ENCODE peak calls at places on chromosomes 16 and 17, in seven cellular contexts. One of them, this sample, is unnamed.

GRCh38 chr17:40992666-40993065 is 1.3 kb downstream of the KRTAP3-3 start:
- DNase-seq in mucosa of descending colon: no peak
- DNase-seq in cardiac muscle cell: no peak
- DNase-seq in Caco-2: no peak
- DNase-seq in ovary: no peak
- DNase-seq in breast epithelium: no peak
- DNase-seq in CD4-positive, alpha-beta memory T cell: no peak
- DNase-seq in this sample: no peak

GRCh38 chr16:66928702-66929388 is 3.5 kb upstream of the RRAD start:
- DNase-seq in mucosa of descending colon: no peak
- DNase-seq in cardiac muscle cell: peak; percentile 50
- DNase-seq in Caco-2: peak; percentile 58
- DNase-seq in ovary: no peak
- DNase-seq in breast epithelium: no peak
- DNase-seq in CD4-positive, alpha-beta memory T cell: no peak
- DNase-seq in this sample: no peak

GRCh38 chr16:11586375-11586855 is 304 bp downstream of the LITAF start:
- DNase-seq in mucosa of descending colon: no peak
- DNase-seq in cardiac muscle cell: no peak
- DNase-seq in Caco-2: no peak
- DNase-seq in ovary: no peak
- DNase-seq in breast epithelium: no peak
- DNase-seq in CD4-positive, alpha-beta memory T cell: no peak
- DNase-seq in this sample: no peak

GRCh38 chr17:43200127-43200526 is 11.5 kb upstream of the TMEM106A start:
- DNase-seq in mucosa of descending colon: no peak
- DNase-seq in cardiac muscle cell: peak; percentile 21
- DNase-seq in Caco-2: no peak
- DNase-seq in ovary: no peak
- DNase-seq in breast epithelium: no peak
- DNase-seq in CD4-positive, alpha-beta memory T cell: no peak
- DNase-seq in this sample: no peak

GRCh38 chr17:38982858-38983746 is 15.9 kb upstream of the FBXO47 start:
- DNase-seq in mucosa of descending colon: no peak
- DNase-seq in cardiac muscle cell: peak; percentile 86
- DNase-seq in Caco-2: peak; percentile 63
- DNase-seq in ovary: peak; percentile 68
- DNase-seq in breast epithelium: no peak
- DNase-seq in CD4-positive, alpha-beta memory T cell: peak; percentile 59
- DNase-seq in this sample: peak; percentile 52

GRCh38 chr17:11720816-11721215 is 122.5 kb downstream of the DNAH9 start:
- DNase-seq in mucosa of descending colon: no peak
- DNase-seq in cardiac muscle cell: no peak
- DNase-seq in Caco-2: no peak
- DNase-seq in ovary: no peak
- DNase-seq in breast epithelium: no peak
- DNase-seq in CD4-positive, alpha-beta memory T cell: no peak
- DNase-seq in this sample: no peak

GRCh38 chr17:40130352-40131042 is 8.7 kb downstream of the MSL1 start:
- DNase-seq in mucosa of descending colon: no peak
- DNase-seq in cardiac muscle cell: peak; percentile 30
- DNase-seq in Caco-2: peak; percentile 33
- DNase-seq in ovary: no peak
- DNase-seq in breast epithelium: no peak
- DNase-seq in CD4-positive, alpha-beta memory T cell: no peak
- DNase-seq in this sample: no peak

GRCh38 chr17:27385626-27386025 is 70.6 kb upstream of the KSR1 start:
- DNase-seq in mucosa of descending colon: no peak
- DNase-seq in cardiac muscle cell: no peak
- DNase-seq in Caco-2: no peak
- DNase-seq in ovary: no peak
- DNase-seq in breast epithelium: no peak
- DNase-seq in CD4-positive, alpha-beta memory T cell: no peak
- DNase-seq in this sample: no peak

GRCh38 chr17:40005527-40005926 is 9.7 kb upstream of the CSF3 start:
- DNase-seq in mucosa of descending colon: peak; percentile 8
- DNase-seq in cardiac muscle cell: no peak
- DNase-seq in Caco-2: no peak
- DNase-seq in ovary: no peak
- DNase-seq in breast epithelium: no peak
- DNase-seq in CD4-positive, alpha-beta memory T cell: no peak
- DNase-seq in this sample: no peak

GRCh38 chr16:16047761-16048160 is 98.3 kb downstream of the ABCC1 start:
- DNase-seq in mucosa of descending colon: no peak
- DNase-seq in cardiac muscle cell: no peak
- DNase-seq in Caco-2: no peak
- DNase-seq in ovary: no peak
- DNase-seq in breast epithelium: no peak
- DNase-seq in CD4-positive, alpha-beta memory T cell: no peak
- DNase-seq in this sample: no peak

GRCh38 chr17:61843435-61843834 is 19.9 kb downstream of the BRIP1 start:
- DNase-seq in mucosa of descending colon: no peak
- DNase-seq in cardiac muscle cell: no peak
- DNase-seq in Caco-2: no peak
- DNase-seq in ovary: no peak
- DNase-seq in breast epithelium: no peak
- DNase-seq in CD4-positive, alpha-beta memory T cell: no peak
- DNase-seq in this sample: no peak

GRCh38 chr17:17942846-17943245 is 29.4 kb downstream of the TOM1L2 start:
- DNase-seq in mucosa of descending colon: no peak
- DNase-seq in cardiac muscle cell: peak; percentile 47
- DNase-seq in Caco-2: no peak
- DNase-seq in ovary: no peak
- DNase-seq in breast epithelium: no peak
- DNase-seq in CD4-positive, alpha-beta memory T cell: no peak
- DNase-seq in this sample: no peak

GRCh38 chr17:18344021-18344420 is 19.3 kb downstream of the SHMT1 start:
- DNase-seq in mucosa of descending colon: no peak
- DNase-seq in cardiac muscle cell: no peak
- DNase-seq in Caco-2: no peak
- DNase-seq in ovary: no peak
- DNase-seq in breast epithelium: no peak
- DNase-seq in CD4-positive, alpha-beta memory T cell: no peak
- DNase-seq in this sample: no peak

GRCh38 chr16:71499775-71500364 is 10.7 kb upstream of the ZNF19 start:
- DNase-seq in mucosa of descending colon: no peak
- DNase-seq in cardiac muscle cell: peak; percentile 77
- DNase-seq in Caco-2: peak; percentile 70
- DNase-seq in ovary: peak; percentile 31
- DNase-seq in breast epithelium: no peak
- DNase-seq in CD4-positive, alpha-beta memory T cell: peak; percentile 57
- DNase-seq in this sample: peak; percentile 37

GRCh38 chr16:56860226-56861020 is 4.6 kb upstream of the SLC12A3 start:
- DNase-seq in mucosa of descending colon: no peak
- DNase-seq in cardiac muscle cell: peak; percentile 26
- DNase-seq in Caco-2: peak; percentile 60
- DNase-seq in ovary: no peak
- DNase-seq in breast epithelium: no peak
- DNase-seq in CD4-positive, alpha-beta memory T cell: peak; percentile 59
- DNase-seq in this sample: no peak

GRCh38 chr16:89364603-89365002 is 125.8 kb downstream of the ANKRD11 start:
- DNase-seq in mucosa of descending colon: no peak
- DNase-seq in cardiac muscle cell: peak; percentile 39
- DNase-seq in Caco-2: no peak
- DNase-seq in ovary: no peak
- DNase-seq in breast epithelium: no peak
- DNase-seq in CD4-positive, alpha-beta memory T cell: no peak
- DNase-seq in this sample: no peak
- H3K4me1 ChIP-seq in mucosa of descending colon: peaks cover 36% of the 10 kb centered on the region
- H3K4me1 ChIP-seq in cardiac muscle cell: peaks cover 32% of the 10 kb centered on the region
- H3K4me1 ChIP-seq in Caco-2: peaks cover 56% of the 10 kb centered on the region
- H3K4me1 ChIP-seq in ovary: peaks cover 42% of the 10 kb centered on the region
- H3K4me1 ChIP-seq in breast epithelium: peaks cover 21% of the 10 kb centered on the region
- H3K4me1 ChIP-seq in CD4-positive, alpha-beta memory T cell: peaks cover 85% of the 10 kb centered on the region
- H3K4me1 ChIP-seq in this sample: peaks cover 20% of the 10 kb centered on the region

GRCh38 chr17:7222972-7223292 is 3.2 kb downstream of the ACADVL start:
- DNase-seq in mucosa of descending colon: peak; percentile 31
- DNase-seq in cardiac muscle cell: no peak
- DNase-seq in Caco-2: no peak
- DNase-seq in ovary: no peak
- DNase-seq in breast epithelium: no peak
- DNase-seq in CD4-positive, alpha-beta memory T cell: no peak
- DNase-seq in this sample: no peak
- H3K4me1 ChIP-seq in mucosa of descending colon: peaks cover 30% of the 10 kb centered on the region
- H3K4me1 ChIP-seq in cardiac muscle cell: peaks cover 14% of the 10 kb centered on the region
- H3K4me1 ChIP-seq in Caco-2: peaks cover 7% of the 10 kb centered on the region
- H3K4me1 ChIP-seq in ovary: peaks cover 7% of the 10 kb centered on the region
- H3K4me1 ChIP-seq in breast epithelium: peaks cover 20% of the 10 kb centered on the region
- H3K4me1 ChIP-seq in CD4-positive, alpha-beta memory T cell: peaks cover 30% of the 10 kb centered on the region
- H3K4me1 ChIP-seq in this sample: peaks cover 14% of the 10 kb centered on the region

DNA sequence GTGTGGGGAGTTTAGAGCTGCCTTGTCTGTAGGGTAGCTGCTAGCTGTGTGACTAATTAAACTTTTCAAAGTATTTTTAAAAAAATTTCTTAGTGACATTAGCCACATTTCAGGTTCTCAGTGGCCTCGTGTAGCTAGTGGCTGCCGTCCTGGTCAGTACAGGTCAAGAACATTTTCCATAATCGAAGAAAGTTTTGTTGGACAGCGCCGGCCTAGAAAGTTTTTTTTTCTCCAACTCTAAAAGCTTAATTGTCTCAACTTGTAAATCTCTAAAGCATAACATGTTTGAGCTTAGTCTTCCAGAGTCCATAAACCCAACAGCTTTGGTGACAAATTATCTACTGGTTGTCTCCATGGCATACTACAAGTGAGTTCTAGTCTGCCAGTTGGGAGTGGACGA is 4.3 kb downstream of the AKAP1 start:
- DNase-seq in mucosa of descending colon: no peak
- DNase-seq in cardiac muscle cell: no peak
- DNase-seq in Caco-2: no peak
- DNase-seq in ovary: no peak
- DNase-seq in breast epithelium: no peak
- DNase-seq in CD4-positive, alpha-beta memory T cell: no peak
- DNase-seq in this sample: no peak
- H3K4me1 ChIP-seq in mucosa of descending colon: peaks cover 53% of the 10 kb centered on the region
- H3K4me1 ChIP-seq in cardiac muscle cell: peaks cover 40% of the 10 kb centered on the region
- H3K4me1 ChIP-seq in Caco-2: peaks cover 18% of the 10 kb centered on the region
- H3K4me1 ChIP-seq in ovary: peaks cover 16% of the 10 kb centered on the region
- H3K4me1 ChIP-seq in breast epithelium: peaks cover 18% of the 10 kb centered on the region
- H3K4me1 ChIP-seq in CD4-positive, alpha-beta memory T cell: peaks cover 18% of the 10 kb centered on the region
- H3K4me1 ChIP-seq in this sample: peaks cover 15% of the 10 kb centered on the region

DNA sequence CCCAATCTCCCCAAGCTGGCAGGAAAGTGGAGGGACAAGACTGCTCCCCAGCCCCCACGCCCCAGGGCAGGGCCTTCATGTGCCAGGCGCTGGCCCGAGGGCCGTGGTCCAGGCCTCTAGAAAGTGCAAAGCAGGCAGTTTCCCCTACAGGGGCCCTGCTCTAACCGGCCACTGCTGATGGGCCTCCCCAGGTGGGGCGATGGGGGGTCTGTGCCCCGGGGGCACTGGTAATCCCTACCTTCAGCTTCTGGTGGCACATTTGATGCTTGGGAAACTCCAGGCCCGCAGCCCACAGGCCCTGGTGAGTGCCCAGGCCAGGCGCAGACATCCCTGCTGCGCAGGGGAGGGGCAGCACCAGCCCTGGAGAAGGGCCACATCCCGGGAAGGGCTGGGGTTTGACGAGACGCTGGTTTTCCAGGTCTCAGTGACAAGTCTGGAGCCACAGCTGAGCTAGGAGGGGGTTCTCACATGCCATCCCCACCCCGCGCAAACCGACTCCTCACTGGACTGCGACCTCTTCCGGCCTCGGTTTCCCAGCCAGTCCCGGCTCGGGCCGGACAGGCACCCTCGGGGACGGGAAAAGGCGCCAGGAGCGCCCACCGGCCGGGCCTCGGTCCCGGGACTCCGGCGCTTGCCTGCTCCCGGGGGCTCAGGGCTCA is 1.6 kb downstream of the DOC2B start:
- DNase-seq in mucosa of descending colon: no peak
- DNase-seq in cardiac muscle cell: no peak
- DNase-seq in Caco-2: no peak
- DNase-seq in ovary: no peak
- DNase-seq in breast epithelium: no peak
- DNase-seq in CD4-positive, alpha-beta memory T cell: no peak
- DNase-seq in this sample: no peak
- H3K4me1 ChIP-seq in mucosa of descending colon: peaks cover 4% of the 10 kb centered on the region
- H3K4me1 ChIP-seq in cardiac muscle cell: peaks cover 8% of the 10 kb centered on the region
- H3K4me1 ChIP-seq in Caco-2: peaks cover 4% of the 10 kb centered on the region
- H3K4me1 ChIP-seq in ovary: peaks cover 2% of the 10 kb centered on the region
- H3K4me1 ChIP-seq in breast epithelium: no peaks in the 10 kb centered on the region
- H3K4me1 ChIP-seq in CD4-positive, alpha-beta memory T cell: no peaks in the 10 kb centered on the region
- H3K4me1 ChIP-seq in this sample: no peaks in the 10 kb centered on the region

GRCh38 chr16:73062640-73063283 is 14.8 kb upstream of the ZFHX3 start:
- DNase-seq in mucosa of descending colon: peak; percentile 38
- DNase-seq in cardiac muscle cell: peak; percentile 14
- DNase-seq in Caco-2: no peak
- DNase-seq in ovary: no peak
- DNase-seq in breast epithelium: no peak
- DNase-seq in CD4-positive, alpha-beta memory T cell: no peak
- DNase-seq in this sample: no peak

GRCh38 chr16:73064996-73065349 is 17.0 kb upstream of the ZFHX3 start:
- DNase-seq in mucosa of descending colon: peak; percentile 46
- DNase-seq in cardiac muscle cell: no peak
- DNase-seq in Caco-2: no peak
- DNase-seq in ovary: no peak
- DNase-seq in breast epithelium: no peak
- DNase-seq in CD4-positive, alpha-beta memory T cell: no peak
- DNase-seq in this sample: no peak

GRCh38 chr16:73064227-73064995 is 16.5 kb upstream of the ZFHX3 start:
- DNase-seq in mucosa of descending colon: peak; percentile 50
- DNase-seq in cardiac muscle cell: peak; percentile 88
- DNase-seq in Caco-2: no peak
- DNase-seq in ovary: no peak
- DNase-seq in breast epithelium: no peak
- DNase-seq in CD4-positive, alpha-beta memory T cell: no peak
- DNase-seq in this sample: no peak

GRCh38 chr16:73063854-73064226 is 15.9 kb upstream of the ZFHX3 start:
- DNase-seq in mucosa of descending colon: no peak
- DNase-seq in cardiac muscle cell: no peak
- DNase-seq in Caco-2: no peak
- DNase-seq in ovary: no peak
- DNase-seq in breast epithelium: no peak
- DNase-seq in CD4-positive, alpha-beta memory T cell: no peak
- DNase-seq in this sample: no peak

DNA sequence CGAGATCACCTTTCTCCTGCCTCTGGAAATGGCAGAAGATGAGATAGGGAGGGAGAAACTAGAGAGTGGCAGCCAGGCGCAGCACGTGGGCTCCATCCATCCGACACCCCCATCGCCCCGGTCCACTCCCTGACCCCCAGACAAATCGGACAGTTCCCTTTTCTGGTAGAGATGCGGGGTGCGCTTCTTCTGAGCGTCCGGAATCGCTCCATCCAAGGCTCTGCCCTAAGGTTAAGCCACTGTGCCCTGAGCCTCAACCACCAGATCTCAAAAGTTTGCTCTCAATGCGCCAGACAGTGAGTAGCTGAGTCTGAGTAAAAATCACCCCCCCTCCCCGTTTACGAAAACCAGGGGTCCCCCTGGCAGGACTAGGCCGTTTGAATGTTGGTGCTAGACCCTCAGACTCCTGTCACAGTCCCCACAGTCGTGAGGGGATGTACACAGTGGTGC is 15.4 kb upstream of the ZFHX3 start:
- DNase-seq in mucosa of descending colon: peak; percentile 30
- DNase-seq in cardiac muscle cell: no peak
- DNase-seq in Caco-2: no peak
- DNase-seq in ovary: no peak
- DNase-seq in breast epithelium: no peak
- DNase-seq in CD4-positive, alpha-beta memory T cell: no peak
- DNase-seq in this sample: no peak
- H3K4me1 ChIP-seq in mucosa of descending colon: peaks cover 24% of the 10 kb centered on the region
- H3K4me1 ChIP-seq in cardiac muscle cell: peaks cover 13% of the 10 kb centered on the region
- H3K4me1 ChIP-seq in Caco-2: peaks cover 5% of the 10 kb centered on the region
- H3K4me1 ChIP-seq in ovary: no peaks in the 10 kb centered on the region
- H3K4me1 ChIP-seq in breast epithelium: peaks cover 13% of the 10 kb centered on the region
- H3K4me1 ChIP-seq in CD4-positive, alpha-beta memory T cell: no peaks in the 10 kb centered on the region
- H3K4me1 ChIP-seq in this sample: peaks cover 3% of the 10 kb centered on the region